ENCODE peak calls at places on chromosomes 2 and 18, in seven cellular contexts. One of them, this sample, is unnamed.

GRCh38 chr2:8009010-8009597 is 672.8 kb upstream of the ID2 start:
- DNase-seq in tibial artery: no peak
- DNase-seq in GM23248: peak; percentile 72
- DNase-seq in CD4-positive, CD25-positive, alpha-beta regulatory T cell: no peak
- DNase-seq in psoas muscle: no peak
- DNase-seq in CD8-positive, alpha-beta T cell: no peak
- DNase-seq in neuronal stem cell: no peak
- DNase-seq in this sample: no peak

GRCh38 chr2:228876296-228876695 is 394.8 kb downstream of the PID1 start:
- DNase-seq in tibial artery: no peak
- DNase-seq in GM23248: no peak
- DNase-seq in CD4-positive, CD25-positive, alpha-beta regulatory T cell: no peak
- DNase-seq in psoas muscle: no peak
- DNase-seq in CD8-positive, alpha-beta T cell: no peak
- DNase-seq in neuronal stem cell: no peak
- DNase-seq in this sample: no peak

GRCh38 chr2:51711761-51712160 is 679.8 kb upstream of the NRXN1 start:
- DNase-seq in tibial artery: no peak
- DNase-seq in GM23248: no peak
- DNase-seq in CD4-positive, CD25-positive, alpha-beta regulatory T cell: no peak
- DNase-seq in psoas muscle: no peak
- DNase-seq in CD8-positive, alpha-beta T cell: no peak
- DNase-seq in neuronal stem cell: no peak
- DNase-seq in this sample: no peak

GRCh38 chr2:219171231-219171651 is 1.4 kb upstream of the SLC23A3 start:
- DNase-seq in tibial artery: peak; percentile 89
- DNase-seq in GM23248: peak; percentile 89
- DNase-seq in CD4-positive, CD25-positive, alpha-beta regulatory T cell: peak; percentile 47
- DNase-seq in psoas muscle: peak; percentile 84
- DNase-seq in CD8-positive, alpha-beta T cell: no peak
- DNase-seq in neuronal stem cell: peak; percentile 26
- DNase-seq in this sample: peak; percentile 27

GRCh38 chr18:46302866-46303485 is 198.8 kb downstream of the HAUS1 start:
- DNase-seq in tibial artery: peak; percentile 25
- DNase-seq in GM23248: no peak
- DNase-seq in CD4-positive, CD25-positive, alpha-beta regulatory T cell: no peak
- DNase-seq in psoas muscle: no peak
- DNase-seq in CD8-positive, alpha-beta T cell: no peak
- DNase-seq in neuronal stem cell: no peak
- DNase-seq in this sample: no peak

GRCh38 chr2:170206246-170206645 is 28.3 kb downstream of the MYO3B start:
- DNase-seq in tibial artery: no peak
- DNase-seq in GM23248: no peak
- DNase-seq in CD4-positive, CD25-positive, alpha-beta regulatory T cell: no peak
- DNase-seq in psoas muscle: no peak
- DNase-seq in CD8-positive, alpha-beta T cell: no peak
- DNase-seq in neuronal stem cell: no peak
- DNase-seq in this sample: no peak

GRCh38 chr2:99698896-99699295 is 209.1 kb upstream of the REV1 start:
- DNase-seq in tibial artery: no peak
- DNase-seq in GM23248: peak; percentile 68
- DNase-seq in CD4-positive, CD25-positive, alpha-beta regulatory T cell: no peak
- DNase-seq in psoas muscle: no peak
- DNase-seq in CD8-positive, alpha-beta T cell: no peak
- DNase-seq in neuronal stem cell: no peak
- DNase-seq in this sample: no peak

GRCh38 chr2:120245520-120245835 is 7.2 kb upstream of the RALB start:
- DNase-seq in tibial artery: no peak
- DNase-seq in GM23248: no peak
- DNase-seq in CD4-positive, CD25-positive, alpha-beta regulatory T cell: no peak
- DNase-seq in psoas muscle: peak; percentile 70
- DNase-seq in CD8-positive, alpha-beta T cell: no peak
- DNase-seq in neuronal stem cell: no peak
- DNase-seq in this sample: no peak

GRCh38 chr2:106160786-106161261 is 33.3 kb downstream of the UXS1 start:
- DNase-seq in tibial artery: no peak
- DNase-seq in GM23248: no peak
- DNase-seq in CD4-positive, CD25-positive, alpha-beta regulatory T cell: no peak
- DNase-seq in psoas muscle: peak; percentile 72
- DNase-seq in CD8-positive, alpha-beta T cell: peak; percentile 37
- DNase-seq in neuronal stem cell: no peak
- DNase-seq in this sample: no peak

GRCh38 chr2:138205281-138205680 is 241.0 kb downstream of the HNMT start:
- DNase-seq in tibial artery: no peak
- DNase-seq in GM23248: no peak
- DNase-seq in CD4-positive, CD25-positive, alpha-beta regulatory T cell: no peak
- DNase-seq in psoas muscle: no peak
- DNase-seq in CD8-positive, alpha-beta T cell: no peak
- DNase-seq in neuronal stem cell: no peak
- DNase-seq in this sample: no peak

GRCh38 chr2:144515694-144516416 is 4.1 kb downstream of the ZEB2 start:
- DNase-seq in tibial artery: peak; percentile 77
- DNase-seq in GM23248: peak; percentile 76
- DNase-seq in CD4-positive, CD25-positive, alpha-beta regulatory T cell: no peak
- DNase-seq in psoas muscle: peak; percentile 79
- DNase-seq in CD8-positive, alpha-beta T cell: peak; percentile 14
- DNase-seq in neuronal stem cell: no peak
- DNase-seq in this sample: peak; percentile 82

GRCh38 chr2:203164311-203164935 is 74.4 kb upstream of the CYP20A1 start:
- DNase-seq in tibial artery: no peak
- DNase-seq in GM23248: peak; percentile 17
- DNase-seq in CD4-positive, CD25-positive, alpha-beta regulatory T cell: no peak
- DNase-seq in psoas muscle: no peak
- DNase-seq in CD8-positive, alpha-beta T cell: no peak
- DNase-seq in neuronal stem cell: no peak
- DNase-seq in this sample: no peak

GRCh38 chr2:67540962-67541361 is 143.8 kb downstream of the ETAA1 start:
- DNase-seq in tibial artery: no peak
- DNase-seq in GM23248: no peak
- DNase-seq in CD4-positive, CD25-positive, alpha-beta regulatory T cell: no peak
- DNase-seq in psoas muscle: no peak
- DNase-seq in CD8-positive, alpha-beta T cell: no peak
- DNase-seq in neuronal stem cell: no peak
- DNase-seq in this sample: no peak

GRCh38 chr2:230140667-230141066 is 71.9 kb upstream of the SLC16A14 start:
- DNase-seq in tibial artery: no peak
- DNase-seq in GM23248: no peak
- DNase-seq in CD4-positive, CD25-positive, alpha-beta regulatory T cell: no peak
- DNase-seq in psoas muscle: no peak
- DNase-seq in CD8-positive, alpha-beta T cell: no peak
- DNase-seq in neuronal stem cell: no peak
- DNase-seq in this sample: no peak

GRCh38 chr2:84519332-84519957 is 3.1 kb downstream of the DNAH6 start:
- DNase-seq in tibial artery: no peak
- DNase-seq in GM23248: no peak
- DNase-seq in CD4-positive, CD25-positive, alpha-beta regulatory T cell: no peak
- DNase-seq in psoas muscle: no peak
- DNase-seq in CD8-positive, alpha-beta T cell: no peak
- DNase-seq in neuronal stem cell: no peak
- DNase-seq in this sample: no peak

GRCh38 chr2:84515788-84516187 is 510 bp upstream of the DNAH6 start:
- DNase-seq in tibial artery: no peak
- DNase-seq in GM23248: no peak
- DNase-seq in CD4-positive, CD25-positive, alpha-beta regulatory T cell: no peak
- DNase-seq in psoas muscle: no peak
- DNase-seq in CD8-positive, alpha-beta T cell: no peak
- DNase-seq in neuronal stem cell: no peak
- DNase-seq in this sample: no peak

DNA sequence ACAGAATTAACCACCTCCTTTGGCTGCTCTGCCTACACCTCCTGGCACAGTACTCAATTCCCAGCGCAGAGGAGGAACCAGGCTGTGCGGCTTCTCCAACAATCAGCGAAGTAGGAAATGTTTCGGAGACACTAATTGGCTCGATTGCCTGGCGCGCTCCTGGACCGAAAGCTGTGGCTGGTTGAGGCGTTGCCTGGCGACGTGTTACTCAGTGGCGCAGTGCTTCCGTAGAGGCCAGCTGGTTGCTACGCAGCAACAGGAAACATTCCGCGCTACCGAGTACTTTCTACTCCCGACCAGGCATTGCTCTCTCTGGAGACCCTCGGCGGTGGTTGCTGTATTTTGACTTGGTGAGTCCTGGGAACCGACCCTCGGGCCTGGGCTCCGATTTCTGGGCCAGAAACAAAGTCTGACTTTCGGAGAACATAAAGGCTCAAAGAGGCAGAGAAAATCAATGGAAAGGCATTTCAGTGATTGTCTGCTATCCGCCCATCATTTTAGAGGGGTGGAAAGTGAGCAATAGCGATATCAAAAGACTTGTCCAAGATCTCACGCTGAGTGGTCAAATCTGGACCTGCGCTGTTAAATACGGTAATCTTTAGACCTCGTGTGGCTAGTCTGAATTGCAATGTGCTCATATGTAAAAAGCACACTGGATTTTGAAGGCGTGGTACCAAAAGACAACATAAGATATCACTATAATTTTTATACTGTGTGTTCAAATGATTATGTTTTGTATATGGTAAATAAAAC is at the start of gene DNAH6:
- DNase-seq in tibial artery: peak; percentile 93
- DNase-seq in GM23248: peak; percentile 99
- DNase-seq in CD4-positive, CD25-positive, alpha-beta regulatory T cell: peak; percentile 88
- DNase-seq in psoas muscle: peak; percentile 92
- DNase-seq in CD8-positive, alpha-beta T cell: peak; percentile 71
- DNase-seq in neuronal stem cell: peak; percentile 77
- DNase-seq in this sample: peak; percentile 95
- H3K27ac ChIP-seq in tibial artery: no peak within 1 kb of the TSS
- H3K27ac ChIP-seq in GM23248: peak within 1 kb of the TSS; percentile 62
- H3K27ac ChIP-seq in CD4-positive, CD25-positive, alpha-beta regulatory T cell: peak within 1 kb of the TSS; percentile 67
- H3K27ac ChIP-seq in psoas muscle: no peak within 1 kb of the TSS
- H3K27ac ChIP-seq in CD8-positive, alpha-beta T cell: peak within 1 kb of the TSS; percentile 74
- H3K27ac ChIP-seq in neuronal stem cell: no peak within 1 kb of the TSS
- H3K27ac ChIP-seq in this sample: peak within 1 kb of the TSS; percentile 15

GRCh38 chr2:101199153-101199810 is 48.1 kb upstream of the TBC1D8 start:
- DNase-seq in tibial artery: no peak
- DNase-seq in GM23248: peak; percentile 40
- DNase-seq in CD4-positive, CD25-positive, alpha-beta regulatory T cell: no peak
- DNase-seq in psoas muscle: no peak
- DNase-seq in CD8-positive, alpha-beta T cell: no peak
- DNase-seq in neuronal stem cell: no peak
- DNase-seq in this sample: no peak
- H3K4me1 ChIP-seq in tibial artery: no peaks in the 10 kb centered on the region
- H3K4me1 ChIP-seq in GM23248: peaks cover 20% of the 10 kb centered on the region
- H3K4me1 ChIP-seq in CD4-positive, CD25-positive, alpha-beta regulatory T cell: no peaks in the 10 kb centered on the region
- H3K4me1 ChIP-seq in psoas muscle: no peaks in the 10 kb centered on the region
- H3K4me1 ChIP-seq in CD8-positive, alpha-beta T cell: no peaks in the 10 kb centered on the region
- H3K4me1 ChIP-seq in neuronal stem cell: no peaks in the 10 kb centered on the region
- H3K4me1 ChIP-seq in this sample: no peaks in the 10 kb centered on the region

DNA sequence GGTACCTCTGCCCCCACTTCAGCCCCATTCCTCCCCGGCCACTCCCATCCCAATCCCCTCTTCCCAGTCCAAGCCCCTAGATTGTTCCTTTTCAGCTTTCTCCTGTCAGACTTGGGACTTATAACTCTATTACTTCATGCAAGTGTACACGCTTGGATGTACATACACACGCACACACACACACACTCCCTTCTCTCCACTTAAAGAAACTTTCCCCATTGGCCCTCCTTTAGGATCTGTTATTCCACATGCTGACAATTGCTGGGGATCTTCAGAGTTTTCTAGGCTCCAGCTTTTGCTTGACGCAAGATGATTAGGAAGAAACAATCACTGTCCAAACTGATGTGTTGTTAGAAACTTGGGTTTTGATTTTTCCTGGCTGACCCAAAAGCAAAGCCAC is 75.4 kb downstream of the CDK15 start:
- DNase-seq in tibial artery: no peak
- DNase-seq in GM23248: peak; percentile 41
- DNase-seq in CD4-positive, CD25-positive, alpha-beta regulatory T cell: no peak
- DNase-seq in psoas muscle: no peak
- DNase-seq in CD8-positive, alpha-beta T cell: no peak
- DNase-seq in neuronal stem cell: no peak
- DNase-seq in this sample: no peak
- H3K4me3 ChIP-seq in tibial artery: no peak overlapping the region
- H3K4me3 ChIP-seq in GM23248: peak overlapping the region; percentile 50
- H3K4me3 ChIP-seq in CD4-positive, CD25-positive, alpha-beta regulatory T cell: no peak overlapping the region
- H3K4me3 ChIP-seq in psoas muscle: no peak overlapping the region
- H3K4me3 ChIP-seq in CD8-positive, alpha-beta T cell: no peak overlapping the region
- H3K4me3 ChIP-seq in neuronal stem cell: no peak overlapping the region
- H3K4me3 ChIP-seq in this sample: no peak overlapping the region

DNA sequence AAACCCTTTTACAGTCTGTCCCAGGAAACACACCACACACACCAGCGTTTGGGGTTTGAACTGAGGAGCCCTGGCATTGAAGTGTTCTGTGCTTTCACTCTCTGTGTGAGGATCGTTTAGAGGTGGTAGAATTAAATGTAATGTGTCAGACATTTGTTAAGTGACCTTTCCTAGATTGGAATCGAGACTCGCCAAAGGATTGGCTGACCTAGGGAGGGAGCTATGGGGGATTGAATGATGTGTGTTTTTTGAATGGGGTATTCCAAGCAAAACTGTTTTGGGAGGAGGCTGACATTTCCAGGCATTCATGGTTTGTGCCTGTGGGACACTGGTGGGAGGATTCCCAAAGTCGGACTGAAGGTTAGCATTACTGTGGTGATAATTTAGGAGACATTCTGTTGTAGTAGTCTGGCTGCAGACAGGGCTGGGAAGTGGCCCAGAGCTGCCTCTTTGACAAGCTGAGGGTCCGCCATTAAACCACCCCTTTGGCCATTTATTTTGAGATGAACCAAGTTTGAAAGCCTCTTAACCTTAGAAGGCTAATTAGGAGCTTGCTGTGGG is 1.7 kb downstream of the MYO1B start:
- DNase-seq in tibial artery: no peak
- DNase-seq in GM23248: peak; percentile 50
- DNase-seq in CD4-positive, CD25-positive, alpha-beta regulatory T cell: no peak
- DNase-seq in psoas muscle: no peak
- DNase-seq in CD8-positive, alpha-beta T cell: no peak
- DNase-seq in neuronal stem cell: no peak
- DNase-seq in this sample: peak; percentile 29
- H3K27ac ChIP-seq in tibial artery: peak overlapping the region; percentile 80
- H3K27ac ChIP-seq in GM23248: peak overlapping the region; percentile 87
- H3K27ac ChIP-seq in CD4-positive, CD25-positive, alpha-beta regulatory T cell: no peak overlapping the region
- H3K27ac ChIP-seq in psoas muscle: peak overlapping the region; percentile 27
- H3K27ac ChIP-seq in CD8-positive, alpha-beta T cell: no peak overlapping the region
- H3K27ac ChIP-seq in neuronal stem cell: no peak overlapping the region
- H3K27ac ChIP-seq in this sample: peak overlapping the region; percentile 81

DNA sequence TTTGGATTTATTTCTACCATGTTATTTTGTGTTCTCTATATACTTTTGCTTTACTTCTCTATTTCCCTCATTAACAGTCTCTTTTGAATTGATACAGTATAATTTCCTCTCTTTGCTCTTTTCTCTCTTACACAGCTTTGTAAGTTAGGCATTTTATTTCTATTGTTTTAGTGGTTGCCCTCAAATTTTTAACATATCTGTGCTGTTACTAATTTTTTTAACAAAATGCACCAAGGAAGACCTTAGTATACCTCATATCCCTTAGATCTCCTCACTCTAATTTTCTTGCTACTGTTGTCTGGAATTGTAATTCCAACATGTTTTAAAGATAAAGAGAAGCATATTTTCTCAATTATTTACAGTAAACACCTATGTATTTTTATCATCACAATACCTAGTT is 416.8 kb upstream of the SLC14A2 start:
- DNase-seq in tibial artery: no peak
- DNase-seq in GM23248: peak; percentile 7
- DNase-seq in CD4-positive, CD25-positive, alpha-beta regulatory T cell: no peak
- DNase-seq in psoas muscle: no peak
- DNase-seq in CD8-positive, alpha-beta T cell: no peak
- DNase-seq in neuronal stem cell: no peak
- DNase-seq in this sample: no peak
- H3K4me1 ChIP-seq in tibial artery: no peaks in the 10 kb centered on the region
- H3K4me1 ChIP-seq in GM23248: no peaks in the 10 kb centered on the region
- H3K4me1 ChIP-seq in CD4-positive, CD25-positive, alpha-beta regulatory T cell: no peaks in the 10 kb centered on the region
- H3K4me1 ChIP-seq in psoas muscle: no peaks in the 10 kb centered on the region
- H3K4me1 ChIP-seq in CD8-positive, alpha-beta T cell: no peaks in the 10 kb centered on the region
- H3K4me1 ChIP-seq in neuronal stem cell: no peaks in the 10 kb centered on the region
- H3K4me1 ChIP-seq in this sample: no peaks in the 10 kb centered on the region

GRCh38 chr18:980586-980985 is 75.9 kb downstream of the ADCYAP1 start:
- DNase-seq in tibial artery: no peak
- DNase-seq in GM23248: peak; percentile 17
- DNase-seq in CD4-positive, CD25-positive, alpha-beta regulatory T cell: no peak
- DNase-seq in psoas muscle: no peak
- DNase-seq in CD8-positive, alpha-beta T cell: no peak
- DNase-seq in neuronal stem cell: no peak
- DNase-seq in this sample: no peak
- H3K4me3 ChIP-seq in tibial artery: no peak overlapping the region
- H3K4me3 ChIP-seq in GM23248: no peak overlapping the region
- H3K4me3 ChIP-seq in CD4-positive, CD25-positive, alpha-beta regulatory T cell: no peak overlapping the region
- H3K4me3 ChIP-seq in psoas muscle: no peak overlapping the region
- H3K4me3 ChIP-seq in CD8-positive, alpha-beta T cell: no peak overlapping the region
- H3K4me3 ChIP-seq in neuronal stem cell: no peak overlapping the region
- H3K4me3 ChIP-seq in this sample: no peak overlapping the region